ENCODE peak calls at places on chromosomes 6 and 20, in five cellular contexts. K, E, U, L and J are unnamed samples.

GRCh38 chr6:8238772-8239683 is 136.7 kb upstream of the EEF1E1 start:
- DNase-seq in K (peak; percentile 26), E (no peak), U (no peak), L (no peak), J (no peak)

GRCh38 chr6:35128496-35128895 is 12.6 kb downstream of the TCP11 start:
- DNase-seq in K (no peak), E (no peak), U (no peak), L (no peak), J (no peak)

GRCh38 chr6:150409576-150410066 is 40.8 kb downstream of the IYD start:
- DNase-seq in K (no peak), E (no peak), U (no peak), L (no peak), J (no peak)

GRCh38 chr6:149266659-149267058 is 50.9 kb upstream of the TAB2 start:
- DNase-seq in K (no peak), E (no peak), U (no peak), L (no peak), J (no peak)

GRCh38 chr6:164370773-164371172 is 938.6 kb downstream of the C6orf118 start:
- DNase-seq in K (no peak), E (no peak), U (no peak), L (no peak), J (no peak)

GRCh38 chr6:159014406-159014805 is 14.4 kb upstream of the RSPH3 start:
- DNase-seq in K (no peak), E (no peak), U (no peak), L (no peak), J (no peak)

GRCh38 chr20:40536866-40537265 is 152.2 kb downstream of the MAFB start:
- DNase-seq in K (no peak), E (no peak), U (peak; percentile 13), L (peak; percentile 21), J (no peak)

GRCh38 chr6:2952557-2953095 is 18.7 kb downstream of the SERPINB6 start:
- DNase-seq in K (peak; percentile 70), E (peak; percentile 97), U (peak; percentile 95), L (peak; percentile 82), J (peak; percentile 94)

GRCh38 chr6:36917541-36918193 is 31.9 kb downstream of the C6orf89 start:
- DNase-seq in K (no peak), E (no peak), U (no peak), L (no peak), J (no peak)

GRCh38 chr6:125271486-125272159 is 30.1 kb downstream of the HDDC2 start:
- DNase-seq in K (no peak), E (no peak), U (no peak), L (no peak), J (no peak)

GRCh38 chr6:16760536-16761468 is at the start of gene ATXN1:
- DNase-seq in K (peak; percentile 55), E (peak; percentile 65), U (peak; percentile 90), L (peak; percentile 62), J (peak; percentile 54)

GRCh38 chr6:166626177-166627038 is 643 bp downstream of the RPS6KA2 start:
- DNase-seq in K (peak; percentile 17), E (no peak), U (peak; percentile 61), L (no peak), J (no peak)

GRCh38 chr6:53541900-53542299 is 3.0 kb downstream of the GCLC start:
- DNase-seq in K (no peak), E (no peak), U (no peak), L (no peak), J (no peak)

GRCh38 chr6:158121335-158121734 is 46.7 kb downstream of the SERAC1 start:
- DNase-seq in K (no peak), E (no peak), U (no peak), L (no peak), J (no peak)

GRCh38 chr6:10585232-10585887 is 64.2 kb downstream of the GCNT2 start:
- DNase-seq in K (peak; percentile 68), E (no peak), U (peak; percentile 24), L (no peak), J (peak; percentile 86)

GRCh38 chr6:10588562-10589428 is 67.6 kb downstream of the GCNT2 start:
- DNase-seq in K (no peak), E (no peak), U (no peak), L (no peak), J (no peak)

GRCh38 chr6:5025911-5026819 is 22.3 kb upstream of the RPP40 start:
- DNase-seq in K (peak; percentile 58), E (peak; percentile 71), U (peak; percentile 78), L (peak; percentile 31), J (peak; percentile 76)

GRCh38 chr6:44558315-44559227 is 171.1 kb downstream of the CDC5L start:
- DNase-seq in K (no peak), E (no peak), U (no peak), L (no peak), J (no peak)

GRCh38 chr6:87914637-87915395 is 132.8 kb upstream of the SPACA1 start:
- DNase-seq in K (no peak), E (no peak), U (no peak), L (no peak), J (no peak)

GRCh38 chr6:119612871-119613515 is 263.4 kb upstream of the MAN1A1 start:
- DNase-seq in K (no peak), E (no peak), U (peak; percentile 22), L (no peak), J (no peak)

GRCh38 chr6:98039876-98040605 is 757.0 kb upstream of the MMS22L start:
- DNase-seq in K (no peak), E (no peak), U (no peak), L (no peak), J (peak; percentile 56)

GRCh38 chr6:35498407-35499045 is 1.6 kb upstream of the TEAD3 start:
- DNase-seq in K (no peak), E (no peak), U (no peak), L (no peak), J (no peak)

GRCh38 chr6:129329677-129330076 is 380.3 kb downstream of the ARHGAP18 start:
- DNase-seq in K (no peak), E (no peak), U (no peak), L (no peak), J (no peak)

GRCh38 chr20:10357061-10357708 is 76.8 kb downstream of the MKKS start:
- DNase-seq in K (no peak), E (no peak), U (no peak), L (no peak), J (no peak)

GRCh38 chr6:16723833-16724232 is 37.4 kb downstream of the ATXN1 start:
- DNase-seq in K (no peak), E (no peak), U (peak; percentile 95), L (peak; percentile 79), J (peak; percentile 58)

GRCh38 chr20:56362833-56363413 is 4.1 kb downstream of the FAM210B start:
- DNase-seq in K (no peak), E (no peak), U (no peak), L (no peak), J (peak; percentile 44)

GRCh38 chr6:52982680-52983079 is 12.4 kb downstream of the GSTA4 start:
- DNase-seq in K (no peak), E (no peak), U (no peak), L (no peak), J (no peak)

GRCh38 chr6:123415844-123416468 is 220.8 kb downstream of the TRDN start:
- DNase-seq in K (peak; percentile 47), E (peak; percentile 58), U (peak; percentile 63), L (peak; percentile 36), J (peak; percentile 38)

GRCh38 chr6:8172510-8172909 is 70.2 kb upstream of the EEF1E1 start:
- DNase-seq in K (no peak), E (no peak), U (no peak), L (no peak), J (no peak)

GRCh38 chr6:137767931-137768690 is 98.9 kb upstream of the TNFAIP3 start:
- DNase-seq in K (no peak), E (no peak), U (peak; percentile 84), L (no peak), J (no peak)

GRCh38 chr6:36049582-36049981 is 22.0 kb downstream of the MAPK14 start:
- DNase-seq in K (no peak), E (no peak), U (no peak), L (no peak), J (no peak)

GRCh38 chr20:63522981-63523611 is 2.5 kb downstream of the PPDPF start:
- DNase-seq in K (no peak), E (no peak), U (no peak), L (no peak), J (no peak)

GRCh38 chr6:72959821-72960220 is 265.5 kb downstream of the KHDC1L start:
- DNase-seq in K (no peak), E (no peak), U (no peak), L (no peak), J (no peak)

GRCh38 chr6:162750776-162751175 is 23.0 kb downstream of the PACRG start:
- DNase-seq in K (no peak), E (no peak), U (no peak), L (no peak), J (no peak)

GRCh38 chr20:61271273-61272221 is 19.5 kb downstream of the CDH4 start:
- DNase-seq in K (no peak), E (no peak), U (peak; percentile 12), L (no peak), J (no peak)

DNA sequence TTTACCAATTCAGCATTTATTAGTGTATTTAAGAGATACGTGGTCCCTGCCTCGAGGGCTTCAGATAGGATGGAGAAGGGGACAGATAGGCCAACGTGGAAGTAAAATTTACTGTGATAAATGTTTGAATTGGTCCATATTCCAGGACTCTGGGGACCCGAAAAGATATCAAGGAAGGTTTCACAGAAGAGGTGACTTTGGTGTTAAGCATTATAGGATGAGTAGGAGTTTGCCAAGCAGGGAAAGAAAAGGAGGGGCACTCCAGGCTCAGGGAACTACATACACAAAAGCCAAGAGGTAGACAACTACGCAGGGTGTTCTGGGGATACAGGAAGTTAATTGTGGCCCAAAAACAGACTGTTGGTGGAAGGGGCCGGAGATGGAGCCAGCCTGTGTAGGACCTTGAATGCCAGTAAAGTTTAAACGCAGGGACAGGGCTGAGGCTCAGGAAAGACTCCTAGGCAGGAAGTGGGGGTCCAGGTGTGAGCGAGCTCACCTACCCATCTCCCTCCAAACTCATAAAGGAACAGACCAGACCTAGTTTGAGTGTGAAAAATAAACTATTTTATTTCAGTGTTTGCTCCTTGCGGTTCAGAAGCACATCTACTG is 37.0 kb downstream of the TGM2 start:
- DNase-seq in K (no peak), E (no peak), U (no peak), L (no peak), J (no peak)
- H2AK5ac ChIP-seq in K (no peak overlapping the region), E (no peak overlapping the region), U (no peak overlapping the region), L (no peak overlapping the region), J (no peak overlapping the region)

GRCh38 chr20:23909390-23909789 is 29.8 kb upstream of the CST5 start:
- DNase-seq in K (no peak), E (no peak), U (no peak), L (no peak), J (no peak)

GRCh38 chr20:23907579-23907978 is 28.0 kb upstream of the CST5 start:
- DNase-seq in K (no peak), E (no peak), U (no peak), L (no peak), J (no peak)
- H2BK12ac ChIP-seq in K (no peak overlapping the region), E (no peak overlapping the region), U (no peak overlapping the region), L (no peak overlapping the region), J (no peak overlapping the region)

GRCh38 chr6:91886183-91886795 is 1299.4 kb upstream of the MAP3K7 start:
- DNase-seq in K (no peak), E (no peak), U (no peak), L (no peak), J (no peak)
- H2BK5ac ChIP-seq in K (no peak overlapping the region), E (no peak overlapping the region), U (no peak overlapping the region), L (no peak overlapping the region), J (no peak overlapping the region)

DNA sequence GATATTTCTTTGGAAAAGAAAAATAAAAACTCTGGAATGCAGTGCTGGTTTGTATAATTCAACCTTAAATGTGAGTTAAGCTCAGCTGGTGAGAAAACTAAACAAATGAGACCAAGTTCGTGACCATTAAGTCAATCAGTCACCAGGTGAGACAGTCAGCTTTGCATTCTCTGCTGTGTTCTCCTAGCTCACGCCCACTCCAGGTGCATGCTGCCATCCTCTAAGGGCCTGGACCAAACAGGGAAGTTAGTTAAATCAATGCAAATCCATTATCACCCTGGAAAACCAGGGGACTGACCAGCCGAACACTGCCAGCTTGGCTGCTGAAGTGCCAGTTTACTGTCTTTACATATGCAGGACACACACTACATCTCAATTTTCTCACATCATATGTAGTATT is 7.2 kb downstream of the TPBG start:
- DNase-seq in K (no peak), E (no peak), U (no peak), L (no peak), J (peak; percentile 34)
- H2AK5ac ChIP-seq in K (no peak overlapping the region), E (no peak overlapping the region), U (no peak overlapping the region), L (no peak overlapping the region), J (no peak overlapping the region)